ENCODE peak calls at places on chromosomes 1 and 21, in eight cellular contexts. A is upper lobe of right lung, G is NCI-H1105, Z is left cardiac atrium, J is neural crest cell, U is NCI-H510A, K is GOT3, W is GM04504. C is an unnamed sample.

GRCh38 chr21:26800455-26801454 is 44.5 kb downstream of the ADAMTS1 start:
- DNase-seq in A (no peak), G (no peak), U (no peak), K (no peak), Z (no peak), J (no peak), W (peak; percentile 48), C (no peak)

GRCh38 chr1:48878191-48878940 is 101.7 kb upstream of the BEND5 start:
- DNase-seq in W (peak; percentile 85), U (no peak), Z (no peak), J (no peak), A (no peak), G (no peak), K (peak; percentile 22), C (no peak)

GRCh38 chr1:32101233-32101681 is 6.6 kb upstream of the KPNA6 start:
- DNase-seq in J (no peak), K (no peak), W (no peak), Z (no peak), G (no peak), A (no peak), U (no peak), C (no peak)

GRCh38 chr1:7366955-7367665 is 404.0 kb upstream of the VAMP3 start:
- DNase-seq in U (peak; percentile 87), A (no peak), W (no peak), K (no peak), J (no peak), G (peak; percentile 85), Z (no peak), C (peak; percentile 84)

GRCh38 chr1:9628541-9629444 is 22.7 kb upstream of the PIK3CD start:
- DNase-seq in A (no peak), K (no peak), U (no peak), G (no peak), J (no peak), W (no peak), Z (no peak), C (no peak)

GRCh38 chr1:86155807-86156561 is 588 bp downstream of the COL24A1 start:
- DNase-seq in A (peak; percentile 67), J (peak; percentile 17), U (peak; percentile 16), W (no peak), K (no peak), Z (peak; percentile 39), G (peak; percentile 30), C (no peak)

GRCh38 chr1:28955930-28956552 is 41.7 kb downstream of the EPB41 start:
- DNase-seq in A (no peak), U (no peak), G (peak; percentile 87), W (no peak), K (no peak), Z (no peak), J (no peak), C (no peak)

GRCh38 chr21:44547656-44548331 is 3.5 kb downstream of the KRTAP10-2 start:
- DNase-seq in U (no peak), Z (no peak), G (no peak), J (no peak), W (no peak), A (peak; percentile 32), K (no peak), C (no peak)

GRCh38 chr1:78715181-78715661 is 65.6 kb downstream of the IFI44 start:
- DNase-seq in J (no peak), K (no peak), Z (no peak), W (no peak), A (no peak), G (no peak), U (no peak), C (no peak)

GRCh38 chr1:201877877-201878339 is 10.8 kb upstream of the SHISA4 start:
- DNase-seq in Z (no peak), A (no peak), W (no peak), J (no peak), K (no peak), G (peak; percentile 9), U (no peak), C (no peak)

GRCh38 chr1:184693011-184693410 is 61.6 kb downstream of the EDEM3 start:
- DNase-seq in W (no peak), A (no peak), U (no peak), K (no peak), G (no peak), Z (no peak), J (no peak), C (no peak)

GRCh38 chr1:219549215-219549614 is 63.7 kb downstream of the ZC3H11B start:
- DNase-seq in U (no peak), G (no peak), A (no peak), K (no peak), J (no peak), Z (no peak), W (no peak), C (no peak)

GRCh38 chr1:112576240-112576639 is 42.7 kb downstream of the ST7L start:
- DNase-seq in K (no peak), U (no peak), G (no peak), J (no peak), Z (no peak), W (no peak), A (no peak), C (no peak)

GRCh38 chr1:30912913-30913652 is 4.5 kb upstream of the SDC3 start:
- DNase-seq in U (no peak), J (no peak), G (no peak), A (peak; percentile 81), W (no peak), Z (peak; percentile 63), K (no peak), C (no peak)

GRCh38 chr1:227899141-227899819 is 48.5 kb downstream of the WNT9A start:
- DNase-seq in G (no peak), A (peak; percentile 51), K (no peak), W (no peak), U (no peak), J (no peak), Z (no peak), C (no peak)

GRCh38 chr21:31656199-31657095 is 3.0 kb upstream of the SOD1 start:
- DNase-seq in A (no peak), K (no peak), J (no peak), G (no peak), U (no peak), W (no peak), Z (no peak), C (no peak)

GRCh38 chr1:159804924-159805323 is 2.8 kb downstream of the FCRL6 start:
- DNase-seq in J (no peak), K (no peak), U (no peak), A (no peak), W (no peak), G (no peak), Z (no peak), C (no peak)

GRCh38 chr1:219432191-219432606 is 180.7 kb downstream of the ZC3H11B start:
- DNase-seq in A (no peak), J (no peak), K (no peak), U (no peak), Z (no peak), W (no peak), G (no peak), C (no peak)

GRCh38 chr1:206506405-206506802 is 927 bp upstream of the RASSF5 start:
- DNase-seq in A (peak; percentile 21), G (no peak), W (no peak), U (no peak), K (no peak), Z (no peak), J (no peak), C (no peak)

GRCh38 chr1:24384251-24385090 is 29.1 kb downstream of the STPG1 start:
- DNase-seq in W (peak; percentile 44), J (no peak), K (no peak), G (no peak), Z (peak; percentile 56), A (no peak), U (no peak), C (no peak)

GRCh38 chr1:30877205-30877912 is 31.2 kb downstream of the SDC3 start:
- DNase-seq in G (no peak), Z (peak; percentile 88), A (peak; percentile 84), K (no peak), J (no peak), U (no peak), W (peak; percentile 65), C (no peak)

GRCh38 chr1:23999156-23999671 is 19.1 kb upstream of the SRSF10 start:
- DNase-seq in J (no peak), Z (no peak), G (no peak), A (no peak), W (no peak), U (no peak), K (no peak), C (no peak)

GRCh38 chr1:63873751-63874150 is 99.9 kb downstream of the ROR1 start:
- DNase-seq in A (no peak), Z (no peak), J (no peak), K (no peak), G (no peak), W (no peak), U (no peak), C (no peak)

GRCh38 chr1:76786232-76786631 is 81.0 kb upstream of the ST6GALNAC5 start:
- DNase-seq in G (no peak), Z (no peak), A (no peak), W (peak; percentile 24), K (no peak), U (no peak), J (no peak), C (no peak)

GRCh38 chr1:54607821-54608220 is 15.5 kb downstream of the FAM151A start:
- DNase-seq in G (no peak), W (no peak), Z (no peak), U (no peak), K (no peak), J (no peak), A (no peak), C (no peak)

GRCh38 chr1:3504823-3505155 is 50.3 kb downstream of the ARHGEF16 start:
- DNase-seq in K (no peak), W (no peak), Z (no peak), J (no peak), A (no peak), U (no peak), G (no peak), C (no peak)

GRCh38 chr1:198671136-198671535 is 32.3 kb downstream of the PTPRC start:
- DNase-seq in A (no peak), Z (no peak), K (no peak), G (no peak), U (no peak), W (no peak), J (no peak), C (no peak)

GRCh38 chr1:60280764-60281278 is 207.3 kb upstream of the C1orf87 start:
- DNase-seq in A (no peak), J (no peak), G (no peak), Z (no peak), K (no peak), U (no peak), W (no peak), C (no peak)

GRCh38 chr21:44011774-44012473 is at the start of gene TRAPPC10:
- DNase-seq in A (peak; percentile 93), U (peak; percentile 86), G (peak; percentile 73), K (peak; percentile 45), W (peak; percentile 68), Z (peak; percentile 88), J (peak; percentile 68), C (peak; percentile 23)

GRCh38 chr1:10814312-10814711 is 17.9 kb upstream of the CASZ1 start:
- DNase-seq in A (peak; percentile 41), G (no peak), J (no peak), U (no peak), K (no peak), W (no peak), Z (no peak), C (no peak)

C was measured in SHP77 treated with DMSO at 0.1 percent for 48 hours.